ENCODE peak calls at places on chromosomes 12 and 14, in four cellular contexts. B is left cardiac atrium; W is stimulated activated CD4-positive, alpha-beta T cell treated with anti-CD3 and anti-CD28 coated beads, Interleukin-12 subunit alpha, Interleukin-12 subunit beta, amount 100 ng/mL, for 4 hours; D is left colon. X is an unnamed sample.

GRCh38 chr14:54370323-54371125 is 26.3 kb upstream of the CDKN3 start:
- DNase-seq in B (no peak), W (no peak), D (no peak), X (no peak)

GRCh38 chr14:101398011-101398410 is 163.3 kb upstream of the DIO3 start:
- DNase-seq in D (no peak), B (no peak), W (no peak), X (no peak)

GRCh38 chr14:64695071-64695470 is 9.2 kb upstream of the PLEKHG3 start:
- DNase-seq in B (no peak), D (peak; percentile 0), W (no peak), X (no peak)

GRCh38 chr12:107165581-107165980 is 72.2 kb upstream of the CRY1 start:
- DNase-seq in D (no peak), W (no peak), B (no peak), X (no peak)

GRCh38 chr12:26564391-26564790 is 268.6 kb downstream of the ITPR2 start:
- DNase-seq in D (no peak), B (no peak), W (no peak), X (no peak)

GRCh38 chr14:34334329-34334728 is 127.7 kb downstream of the SPTSSA start:
- DNase-seq in D (no peak), W (no peak), B (no peak), X (no peak)

GRCh38 chr12:103854372-103854973 is 13.4 kb upstream of the NT5DC3 start:
- DNase-seq in W (no peak), B (no peak), D (no peak), X (no peak)

GRCh38 chr14:64971890-64972785 is at the start of gene RAB15:
- DNase-seq in D (peak; percentile 43), B (no peak), W (peak; percentile 37), X (peak; percentile 45)

GRCh38 chr12:106655577-106655976 is 72.8 kb downstream of the RFX4 start:
- DNase-seq in W (no peak), B (no peak), D (no peak), X (no peak)

GRCh38 chr12:38921025-38921677 is 15.8 kb upstream of the CPNE8 start:
- DNase-seq in D (peak; percentile 75), W (peak; percentile 22), B (peak; percentile 59), X (peak; percentile 50)

GRCh38 chr12:89244536-89244935 is 107.8 kb downstream of the DUSP6 start:
- DNase-seq in W (no peak), B (no peak), D (no peak), X (no peak)

GRCh38 chr12:132319991-132320570 is 9.3 kb downstream of the GALNT9 start:
- DNase-seq in B (peak; percentile 7), D (no peak), W (no peak), X (no peak)

GRCh38 chr14:44979740-44980346 is 17.9 kb downstream of the TOGARAM1 start:
- DNase-seq in D (peak; percentile 43), B (peak; percentile 42), W (no peak), X (no peak)

GRCh38 chr14:30756594-30756993 is 117.8 kb upstream of the COCH start:
- DNase-seq in D (no peak), W (no peak), B (no peak), X (no peak)

GRCh38 chr14:102986810-102987579 is 64.5 kb downstream of the AMN start:
- DNase-seq in B (no peak), D (no peak), W (no peak), X (no peak)

GRCh38 chr14:65230287-65230728 is 128.0 kb upstream of the MAX start:
- DNase-seq in W (no peak), D (no peak), B (peak; percentile 75), X (no peak)

GRCh38 chr14:22837059-22837749 is 819 bp downstream of the MMP14 start:
- DNase-seq in D (peak; percentile 67), W (no peak), B (peak; percentile 71), X (peak; percentile 65)

GRCh38 chr14:52080817-52081755 is 12.2 kb upstream of the NID2 start:
- DNase-seq in B (no peak), D (no peak), W (no peak), X (no peak)

GRCh38 chr12:102964872-102965271 is 7.4 kb downstream of the ASCL1 start:
- DNase-seq in W (no peak), D (peak; percentile 73), B (no peak), X (peak; percentile 52)

GRCh38 chr12:125696044-125696443 is 630.8 kb downstream of the AACS start:
- DNase-seq in B (no peak), D (no peak), W (no peak), X (no peak)

GRCh38 chr14:93317836-93318807 is 14.7 kb downstream of the BTBD7 start:
- DNase-seq in B (no peak), D (no peak), W (no peak), X (no peak)

X was measured in colonic mucosa.